ENCODE peak calls at places on chromosomes 2 and 18, in six cellular contexts. One of them, this sample, is unnamed.

GRCh38 chr2:869894-870293 is 80.8 kb upstream of the SNTG2 start:
- DNase-seq in MCF 10A: no peak
- DNase-seq in activated B cell treated with CpG ODN at 0.5 μM for 24 hours: no peak
- DNase-seq in hepatocyte: no peak
- DNase-seq in mammary epithelial cell: no peak
- DNase-seq in Calu3: no peak
- DNase-seq in this sample: no peak

GRCh38 chr2:70596739-70597138 is 43.1 kb upstream of the TGFA start:
- DNase-seq in MCF 10A: no peak
- DNase-seq in activated B cell treated with CpG ODN at 0.5 μM for 24 hours: no peak
- DNase-seq in hepatocyte: no peak
- DNase-seq in mammary epithelial cell: peak; percentile 85
- DNase-seq in Calu3: no peak
- DNase-seq in this sample: peak; percentile 84

GRCh38 chr2:103667335-103667884 is 905.6 kb downstream of the TMEM182 start:
- DNase-seq in MCF 10A: no peak
- DNase-seq in activated B cell treated with CpG ODN at 0.5 μM for 24 hours: no peak
- DNase-seq in hepatocyte: no peak
- DNase-seq in mammary epithelial cell: no peak
- DNase-seq in Calu3: no peak
- DNase-seq in this sample: peak; percentile 66

GRCh38 chr2:153163055-153163454 is 315.5 kb downstream of the RPRM start:
- DNase-seq in MCF 10A: peak; percentile 67
- DNase-seq in activated B cell treated with CpG ODN at 0.5 μM for 24 hours: no peak
- DNase-seq in hepatocyte: peak; percentile 71
- DNase-seq in mammary epithelial cell: peak; percentile 14
- DNase-seq in Calu3: peak; percentile 67
- DNase-seq in this sample: no peak

GRCh38 chr18:72783517-72783916 is 84.3 kb downstream of the NETO1 start:
- DNase-seq in MCF 10A: no peak
- DNase-seq in activated B cell treated with CpG ODN at 0.5 μM for 24 hours: no peak
- DNase-seq in hepatocyte: no peak
- DNase-seq in mammary epithelial cell: no peak
- DNase-seq in Calu3: no peak
- DNase-seq in this sample: no peak

GRCh38 chr18:11987527-11987926 is 6.2 kb downstream of the IMPA2 start:
- DNase-seq in MCF 10A: no peak
- DNase-seq in activated B cell treated with CpG ODN at 0.5 μM for 24 hours: no peak
- DNase-seq in hepatocyte: no peak
- DNase-seq in mammary epithelial cell: no peak
- DNase-seq in Calu3: no peak
- DNase-seq in this sample: no peak

GRCh38 chr2:216056739-216057138 is 24.9 kb downstream of the PECR start:
- DNase-seq in MCF 10A: no peak
- DNase-seq in activated B cell treated with CpG ODN at 0.5 μM for 24 hours: no peak
- DNase-seq in hepatocyte: peak; percentile 18
- DNase-seq in mammary epithelial cell: no peak
- DNase-seq in Calu3: no peak
- DNase-seq in this sample: no peak

GRCh38 chr2:6785511-6785910 is 80.2 kb downstream of the CMPK2 start:
- DNase-seq in MCF 10A: no peak
- DNase-seq in activated B cell treated with CpG ODN at 0.5 μM for 24 hours: no peak
- DNase-seq in hepatocyte: no peak
- DNase-seq in mammary epithelial cell: no peak
- DNase-seq in Calu3: no peak
- DNase-seq in this sample: no peak

GRCh38 chr2:46010925-46011490 is 286.2 kb upstream of the EPAS1 start:
- DNase-seq in MCF 10A: peak; percentile 50
- DNase-seq in activated B cell treated with CpG ODN at 0.5 μM for 24 hours: no peak
- DNase-seq in hepatocyte: peak; percentile 57
- DNase-seq in mammary epithelial cell: peak; percentile 37
- DNase-seq in Calu3: no peak
- DNase-seq in this sample: no peak

GRCh38 chr2:240601061-240601830 is 14.7 kb downstream of the CAPN10 start:
- DNase-seq in MCF 10A: no peak
- DNase-seq in activated B cell treated with CpG ODN at 0.5 μM for 24 hours: no peak
- DNase-seq in hepatocyte: no peak
- DNase-seq in mammary epithelial cell: no peak
- DNase-seq in Calu3: no peak
- DNase-seq in this sample: no peak

GRCh38 chr2:49240608-49241007 is 86.3 kb upstream of the FSHR start:
- DNase-seq in MCF 10A: peak; percentile 25
- DNase-seq in activated B cell treated with CpG ODN at 0.5 μM for 24 hours: no peak
- DNase-seq in hepatocyte: peak; percentile 44
- DNase-seq in mammary epithelial cell: no peak
- DNase-seq in Calu3: no peak
- DNase-seq in this sample: no peak

GRCh38 chr2:9308186-9308955 is 101.8 kb downstream of the ASAP2 start:
- DNase-seq in MCF 10A: peak; percentile 80
- DNase-seq in activated B cell treated with CpG ODN at 0.5 μM for 24 hours: no peak
- DNase-seq in hepatocyte: no peak
- DNase-seq in mammary epithelial cell: peak; percentile 56
- DNase-seq in Calu3: no peak
- DNase-seq in this sample: no peak

GRCh38 chr2:220076734-220077133 is 449.3 kb downstream of the SLC4A3 start:
- DNase-seq in MCF 10A: no peak
- DNase-seq in activated B cell treated with CpG ODN at 0.5 μM for 24 hours: no peak
- DNase-seq in hepatocyte: peak; percentile 48
- DNase-seq in mammary epithelial cell: peak; percentile 79
- DNase-seq in Calu3: no peak
- DNase-seq in this sample: no peak

GRCh38 chr2:121955313-121956211 is 200.1 kb downstream of the TSN start:
- DNase-seq in MCF 10A: peak; percentile 9
- DNase-seq in activated B cell treated with CpG ODN at 0.5 μM for 24 hours: no peak
- DNase-seq in hepatocyte: no peak
- DNase-seq in mammary epithelial cell: no peak
- DNase-seq in Calu3: no peak
- DNase-seq in this sample: no peak

GRCh38 chr2:197559656-197560055 is 43.8 kb downstream of the MOB4 start:
- DNase-seq in MCF 10A: no peak
- DNase-seq in activated B cell treated with CpG ODN at 0.5 μM for 24 hours: no peak
- DNase-seq in hepatocyte: no peak
- DNase-seq in mammary epithelial cell: no peak
- DNase-seq in Calu3: no peak
- DNase-seq in this sample: no peak

GRCh38 chr2:72204782-72205545 is 57.3 kb upstream of the CYP26B1 start:
- DNase-seq in MCF 10A: no peak
- DNase-seq in activated B cell treated with CpG ODN at 0.5 μM for 24 hours: no peak
- DNase-seq in hepatocyte: no peak
- DNase-seq in mammary epithelial cell: no peak
- DNase-seq in Calu3: no peak
- DNase-seq in this sample: no peak

GRCh38 chr2:226077031-226077430 is 677.5 kb downstream of the NYAP2 start:
- DNase-seq in MCF 10A: peak; percentile 21
- DNase-seq in activated B cell treated with CpG ODN at 0.5 μM for 24 hours: no peak
- DNase-seq in hepatocyte: no peak
- DNase-seq in mammary epithelial cell: no peak
- DNase-seq in Calu3: no peak
- DNase-seq in this sample: no peak

GRCh38 chr2:15050483-15050882 is 418.0 kb downstream of the LRATD1 start:
- DNase-seq in MCF 10A: peak; percentile 8
- DNase-seq in activated B cell treated with CpG ODN at 0.5 μM for 24 hours: no peak
- DNase-seq in hepatocyte: no peak
- DNase-seq in mammary epithelial cell: peak; percentile 3
- DNase-seq in Calu3: no peak
- DNase-seq in this sample: no peak

GRCh38 chr18:25284861-25285574 is 66.9 kb downstream of the ZNF521 start:
- DNase-seq in MCF 10A: no peak
- DNase-seq in activated B cell treated with CpG ODN at 0.5 μM for 24 hours: no peak
- DNase-seq in hepatocyte: no peak
- DNase-seq in mammary epithelial cell: no peak
- DNase-seq in Calu3: no peak
- DNase-seq in this sample: no peak

GRCh38 chr2:30372836-30373235 is 74.2 kb upstream of the LCLAT1 start:
- DNase-seq in MCF 10A: no peak
- DNase-seq in activated B cell treated with CpG ODN at 0.5 μM for 24 hours: no peak
- DNase-seq in hepatocyte: no peak
- DNase-seq in mammary epithelial cell: no peak
- DNase-seq in Calu3: no peak
- DNase-seq in this sample: no peak

GRCh38 chr18:39839782-39840181 is 2115.3 kb upstream of the PIK3C3 start:
- DNase-seq in MCF 10A: no peak
- DNase-seq in activated B cell treated with CpG ODN at 0.5 μM for 24 hours: no peak
- DNase-seq in hepatocyte: no peak
- DNase-seq in mammary epithelial cell: no peak
- DNase-seq in Calu3: no peak
- DNase-seq in this sample: no peak

GRCh38 chr2:54855434-54855833 is 132.0 kb downstream of the EML6 start:
- DNase-seq in MCF 10A: peak; percentile 17
- DNase-seq in activated B cell treated with CpG ODN at 0.5 μM for 24 hours: no peak
- DNase-seq in hepatocyte: no peak
- DNase-seq in mammary epithelial cell: peak; percentile 40
- DNase-seq in Calu3: no peak
- DNase-seq in this sample: no peak

GRCh38 chr18:75857558-75857957 is 430.1 kb upstream of the SMIM21 start:
- DNase-seq in MCF 10A: no peak
- DNase-seq in activated B cell treated with CpG ODN at 0.5 μM for 24 hours: no peak
- DNase-seq in hepatocyte: no peak
- DNase-seq in mammary epithelial cell: no peak
- DNase-seq in Calu3: no peak
- DNase-seq in this sample: no peak

GRCh38 chr18:75854808-75855207 is 427.3 kb upstream of the SMIM21 start:
- DNase-seq in MCF 10A: no peak
- DNase-seq in activated B cell treated with CpG ODN at 0.5 μM for 24 hours: no peak
- DNase-seq in hepatocyte: no peak
- DNase-seq in mammary epithelial cell: no peak
- DNase-seq in Calu3: no peak
- DNase-seq in this sample: no peak

GRCh38 chr18:75858754-75859153 is 431.3 kb upstream of the SMIM21 start:
- DNase-seq in MCF 10A: no peak
- DNase-seq in activated B cell treated with CpG ODN at 0.5 μM for 24 hours: no peak
- DNase-seq in hepatocyte: no peak
- DNase-seq in mammary epithelial cell: no peak
- DNase-seq in Calu3: no peak
- DNase-seq in this sample: no peak

GRCh38 chr18:75859533-75859932 is 432.0 kb upstream of the SMIM21 start:
- DNase-seq in MCF 10A: no peak
- DNase-seq in activated B cell treated with CpG ODN at 0.5 μM for 24 hours: no peak
- DNase-seq in hepatocyte: no peak
- DNase-seq in mammary epithelial cell: no peak
- DNase-seq in Calu3: no peak
- DNase-seq in this sample: no peak

DNA sequence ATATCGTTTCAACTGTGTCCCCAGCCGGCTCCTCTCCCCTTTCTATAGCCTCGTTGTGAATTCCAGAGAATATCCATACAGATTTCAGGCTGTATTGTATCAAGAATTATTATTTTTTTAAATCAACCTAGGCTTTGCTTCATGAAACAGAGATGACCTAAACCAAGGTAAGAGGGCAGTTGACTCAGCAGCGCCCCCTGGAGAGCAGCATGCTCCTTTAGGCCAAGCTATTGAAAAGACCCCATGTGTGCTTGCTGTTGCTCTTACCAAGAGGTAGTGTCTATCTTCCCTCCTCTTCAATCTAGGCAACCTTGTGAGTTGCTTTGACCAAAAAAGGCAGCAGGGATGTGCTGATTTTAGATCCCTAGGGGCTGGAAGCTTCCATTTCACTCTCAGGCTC is 426.7 kb upstream of the SMIM21 start:
- DNase-seq in MCF 10A: peak; percentile 17
- DNase-seq in activated B cell treated with CpG ODN at 0.5 μM for 24 hours: no peak
- DNase-seq in hepatocyte: no peak
- DNase-seq in mammary epithelial cell: no peak
- DNase-seq in Calu3: no peak
- DNase-seq in this sample: no peak
- TF ChIP-seq CTCF in MCF 10A: peak; percentile 30
- TF ChIP-seq CTCF in activated B cell treated with CpG ODN at 0.5 μM for 24 hours: no peak
- TF ChIP-seq CTCF in hepatocyte: peak; percentile 25
- TF ChIP-seq CTCF in mammary epithelial cell: peak; percentile 40
- TF ChIP-seq CTCF in Calu3: no peak
- TF ChIP-seq CTCF in this sample: peak; percentile 41

GRCh38 chr2:65687614-65688013 is 255.2 kb upstream of the SPRED2 start:
- DNase-seq in MCF 10A: no peak
- DNase-seq in activated B cell treated with CpG ODN at 0.5 μM for 24 hours: no peak
- DNase-seq in hepatocyte: no peak
- DNase-seq in mammary epithelial cell: no peak
- DNase-seq in Calu3: no peak
- DNase-seq in this sample: no peak

GRCh38 chr2:65691816-65692215 is 259.4 kb upstream of the SPRED2 start:
- DNase-seq in MCF 10A: no peak
- DNase-seq in activated B cell treated with CpG ODN at 0.5 μM for 24 hours: no peak
- DNase-seq in hepatocyte: no peak
- DNase-seq in mammary epithelial cell: no peak
- DNase-seq in Calu3: no peak
- DNase-seq in this sample: no peak

GRCh38 chr2:65681503-65681902 is 249.1 kb upstream of the SPRED2 start:
- DNase-seq in MCF 10A: no peak
- DNase-seq in activated B cell treated with CpG ODN at 0.5 μM for 24 hours: no peak
- DNase-seq in hepatocyte: no peak
- DNase-seq in mammary epithelial cell: no peak
- DNase-seq in Calu3: no peak
- DNase-seq in this sample: no peak

GRCh38 chr2:65688166-65688886 is 255.9 kb upstream of the SPRED2 start:
- DNase-seq in MCF 10A: no peak
- DNase-seq in activated B cell treated with CpG ODN at 0.5 μM for 24 hours: no peak
- DNase-seq in hepatocyte: no peak
- DNase-seq in mammary epithelial cell: no peak
- DNase-seq in Calu3: no peak
- DNase-seq in this sample: no peak

DNA sequence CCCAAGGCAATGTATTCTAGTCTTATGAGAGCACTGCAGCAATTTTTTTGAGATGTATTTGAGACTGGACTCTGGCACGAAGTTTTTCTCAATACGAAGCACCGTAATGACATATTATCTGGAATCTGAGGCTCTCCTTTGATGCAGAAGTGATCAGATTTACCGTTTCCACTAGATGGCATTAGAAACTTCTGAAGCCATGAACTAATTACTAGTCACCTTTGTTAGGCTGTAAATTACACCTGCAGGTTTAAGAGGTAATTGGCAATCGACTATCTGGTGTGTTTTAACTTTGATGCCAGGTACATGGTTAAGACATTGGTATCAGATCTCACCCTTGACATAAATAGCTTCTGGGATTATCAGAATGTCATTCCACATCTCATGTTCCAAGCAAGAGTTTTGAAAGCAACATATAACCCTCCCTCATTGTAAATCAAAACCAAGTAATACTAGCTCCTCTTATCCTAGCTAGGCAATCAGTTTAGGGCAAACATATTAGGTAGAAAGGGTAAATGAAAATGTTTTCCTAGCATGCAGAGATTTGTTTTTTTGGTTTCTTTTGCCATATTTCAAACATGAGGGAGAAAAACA is 254.6 kb upstream of the SPRED2 start:
- DNase-seq in MCF 10A: peak; percentile 15
- DNase-seq in activated B cell treated with CpG ODN at 0.5 μM for 24 hours: no peak
- DNase-seq in hepatocyte: no peak
- DNase-seq in mammary epithelial cell: no peak
- DNase-seq in Calu3: no peak
- DNase-seq in this sample: no peak
- TF ChIP-seq CTCF in MCF 10A: peak; percentile 26
- TF ChIP-seq CTCF in activated B cell treated with CpG ODN at 0.5 μM for 24 hours: no peak
- TF ChIP-seq CTCF in hepatocyte: peak; percentile 19
- TF ChIP-seq CTCF in mammary epithelial cell: peak; percentile 48
- TF ChIP-seq CTCF in Calu3: no peak
- TF ChIP-seq CTCF in this sample: peak; percentile 51

GRCh38 chr18:71398530-71398929 is 1109.7 kb downstream of the SOCS6 start:
- DNase-seq in MCF 10A: peak; percentile 45
- DNase-seq in activated B cell treated with CpG ODN at 0.5 μM for 24 hours: no peak
- DNase-seq in hepatocyte: peak; percentile 10
- DNase-seq in mammary epithelial cell: no peak
- DNase-seq in Calu3: peak; percentile 32
- DNase-seq in this sample: peak; percentile 7
- TF ChIP-seq CTCF in MCF 10A: peak; percentile 41
- TF ChIP-seq CTCF in activated B cell treated with CpG ODN at 0.5 μM for 24 hours: no peak
- TF ChIP-seq CTCF in hepatocyte: peak; percentile 21
- TF ChIP-seq CTCF in mammary epithelial cell: no peak
- TF ChIP-seq CTCF in Calu3: peak; percentile 28
- TF ChIP-seq CTCF in this sample: peak; percentile 75

GRCh38 chr2:233479616-233480489 is 86.7 kb downstream of the USP40 start:
- DNase-seq in MCF 10A: no peak
- DNase-seq in activated B cell treated with CpG ODN at 0.5 μM for 24 hours: no peak
- DNase-seq in hepatocyte: no peak
- DNase-seq in mammary epithelial cell: no peak
- DNase-seq in Calu3: no peak
- DNase-seq in this sample: no peak
- TF ChIP-seq CTCF in MCF 10A: no peak
- TF ChIP-seq CTCF in activated B cell treated with CpG ODN at 0.5 μM for 24 hours: no peak
- TF ChIP-seq CTCF in hepatocyte: no peak
- TF ChIP-seq CTCF in mammary epithelial cell: no peak
- TF ChIP-seq CTCF in Calu3: no peak
- TF ChIP-seq CTCF in this sample: no peak